ENCODE peak calls at places on chromosome X, in seven cellular contexts. One of them, this sample, is unnamed.

GRCh38 chrX:114127411-114128025 is 456.4 kb upstream of the HTR2C start:
- DNase-seq in IMR-90: no peak
- DNase-seq in mesendoderm: peak
- DNase-seq in H9: peak
- DNase-seq in neuronal stem cell: no peak
- DNase-seq in trophoblast cell: no peak
- DNase-seq in mesenchymal stem cell: no peak
- DNase-seq in this sample: no peak

GRCh38 chrX:48896611-48897011 is 957 bp downstream of the TIMM17B start:
- DNase-seq in IMR-90: no peak
- DNase-seq in mesendoderm: peak
- DNase-seq in H9: no peak
- DNase-seq in neuronal stem cell: no peak
- DNase-seq in trophoblast cell: no peak
- DNase-seq in mesenchymal stem cell: peak
- DNase-seq in this sample: no peak

GRCh38 chrX:13899607-13900006 is 82.7 kb upstream of the GPM6B start:
- DNase-seq in IMR-90: peak
- DNase-seq in mesendoderm: peak
- DNase-seq in H9: no peak
- DNase-seq in neuronal stem cell: no peak
- DNase-seq in trophoblast cell: no peak
- DNase-seq in mesenchymal stem cell: peak
- DNase-seq in this sample: no peak

GRCh38 chrX:20038966-20039365 is 48.1 kb upstream of the BCLAF3 start:
- DNase-seq in IMR-90: no peak
- DNase-seq in mesendoderm: no peak
- DNase-seq in H9: no peak
- DNase-seq in neuronal stem cell: no peak
- DNase-seq in trophoblast cell: no peak
- DNase-seq in mesenchymal stem cell: no peak
- DNase-seq in this sample: no peak

GRCh38 chrX:38220936-38221386 is 290 bp upstream of the SRPX start:
- DNase-seq in IMR-90: peak
- DNase-seq in mesendoderm: no peak
- DNase-seq in H9: no peak
- DNase-seq in neuronal stem cell: peak
- DNase-seq in trophoblast cell: no peak
- DNase-seq in mesenchymal stem cell: peak
- DNase-seq in this sample: no peak

GRCh38 chrX:106980952-106981626 is 18.9 kb downstream of the MORC4 start:
- DNase-seq in IMR-90: no peak
- DNase-seq in mesendoderm: no peak
- DNase-seq in H9: no peak
- DNase-seq in neuronal stem cell: no peak
- DNase-seq in trophoblast cell: no peak
- DNase-seq in mesenchymal stem cell: no peak
- DNase-seq in this sample: no peak

GRCh38 chrX:53362439-53362838 is 60.0 kb downstream of the SMC1A start:
- DNase-seq in IMR-90: no peak
- DNase-seq in mesendoderm: no peak
- DNase-seq in H9: no peak
- DNase-seq in neuronal stem cell: no peak
- DNase-seq in trophoblast cell: no peak
- DNase-seq in mesenchymal stem cell: peak
- DNase-seq in this sample: no peak

GRCh38 chrX:139121616-139122286 is 408.8 kb upstream of the F9 start:
- DNase-seq in IMR-90: no peak
- DNase-seq in mesendoderm: peak
- DNase-seq in H9: no peak
- DNase-seq in neuronal stem cell: no peak
- DNase-seq in trophoblast cell: no peak
- DNase-seq in mesenchymal stem cell: no peak
- DNase-seq in this sample: no peak

GRCh38 chrX:100663651-100664050 is 19.7 kb downstream of the SRPX2 start:
- DNase-seq in IMR-90: no peak
- DNase-seq in mesendoderm: no peak
- DNase-seq in H9: no peak
- DNase-seq in neuronal stem cell: no peak
- DNase-seq in trophoblast cell: no peak
- DNase-seq in mesenchymal stem cell: no peak
- DNase-seq in this sample: no peak

GRCh38 chrX:74453178-74453577 is 31.9 kb downstream of the SLC16A2 start:
- DNase-seq in IMR-90: no peak
- DNase-seq in mesendoderm: no peak
- DNase-seq in H9: no peak
- DNase-seq in neuronal stem cell: no peak
- DNase-seq in trophoblast cell: no peak
- DNase-seq in mesenchymal stem cell: no peak
- DNase-seq in this sample: no peak

GRCh38 chrX:11760958-11761357 is 2.9 kb downstream of the MSL3 start:
- DNase-seq in IMR-90: no peak
- DNase-seq in mesendoderm: no peak
- DNase-seq in H9: no peak
- DNase-seq in neuronal stem cell: no peak
- DNase-seq in trophoblast cell: no peak
- DNase-seq in mesenchymal stem cell: no peak
- DNase-seq in this sample: no peak

GRCh38 chrX:11768039-11768438 is 10.0 kb downstream of the MSL3 start:
- DNase-seq in IMR-90: no peak
- DNase-seq in mesendoderm: no peak
- DNase-seq in H9: no peak
- DNase-seq in neuronal stem cell: no peak
- DNase-seq in trophoblast cell: no peak
- DNase-seq in mesenchymal stem cell: no peak
- DNase-seq in this sample: no peak

GRCh38 chrX:11765449-11765848 is 7.4 kb downstream of the MSL3 start:
- DNase-seq in IMR-90: no peak
- DNase-seq in mesendoderm: no peak
- DNase-seq in H9: no peak
- DNase-seq in neuronal stem cell: no peak
- DNase-seq in trophoblast cell: no peak
- DNase-seq in mesenchymal stem cell: no peak
- DNase-seq in this sample: no peak

GRCh38 chrX:11766487-11766886 is 8.4 kb downstream of the MSL3 start:
- DNase-seq in IMR-90: no peak
- DNase-seq in mesendoderm: no peak
- DNase-seq in H9: no peak
- DNase-seq in neuronal stem cell: no peak
- DNase-seq in trophoblast cell: no peak
- DNase-seq in mesenchymal stem cell: no peak
- DNase-seq in this sample: no peak

GRCh38 chrX:11764602-11765067 is 6.6 kb downstream of the MSL3 start:
- DNase-seq in IMR-90: no peak
- DNase-seq in mesendoderm: no peak
- DNase-seq in H9: no peak
- DNase-seq in neuronal stem cell: no peak
- DNase-seq in trophoblast cell: no peak
- DNase-seq in mesenchymal stem cell: no peak
- DNase-seq in this sample: no peak
- H4K8ac ChIP-seq in IMR-90: no peak
- H4K8ac ChIP-seq in mesendoderm: no peak
- H4K8ac ChIP-seq in H9: no peak
- H4K8ac ChIP-seq in neuronal stem cell: no peak
- H4K8ac ChIP-seq in trophoblast cell: no peak
- H4K8ac ChIP-seq in mesenchymal stem cell: no peak
- H4K8ac ChIP-seq in this sample: no peak

DNA sequence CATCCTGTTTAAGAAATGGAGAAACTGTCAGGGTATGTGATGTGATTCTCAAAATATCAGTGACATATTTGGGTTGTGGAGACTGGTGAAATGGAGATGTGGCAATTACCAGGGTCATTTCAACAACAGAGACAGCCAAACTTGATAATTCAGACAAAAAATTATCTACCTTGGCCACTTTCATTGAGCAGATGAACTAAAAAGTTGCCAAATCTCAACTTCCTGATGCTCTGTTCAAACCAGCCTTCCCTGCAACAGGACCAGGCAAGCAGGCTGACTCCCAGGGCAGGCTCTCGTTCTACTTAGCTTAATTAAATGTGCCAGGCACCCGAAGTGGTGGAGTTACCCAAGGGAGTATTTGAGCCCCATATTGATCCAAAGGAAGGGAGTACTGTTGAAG is 199.6 kb downstream of the AFF2 start:
- DNase-seq in IMR-90: no peak
- DNase-seq in mesendoderm: no peak
- DNase-seq in H9: no peak
- DNase-seq in neuronal stem cell: no peak
- DNase-seq in trophoblast cell: no peak
- DNase-seq in mesenchymal stem cell: no peak
- DNase-seq in this sample: no peak
- H4K8ac ChIP-seq in IMR-90: no peak
- H4K8ac ChIP-seq in mesendoderm: no peak
- H4K8ac ChIP-seq in H9: no peak
- H4K8ac ChIP-seq in neuronal stem cell: no peak
- H4K8ac ChIP-seq in trophoblast cell: no peak
- H4K8ac ChIP-seq in mesenchymal stem cell: no peak
- H4K8ac ChIP-seq in this sample: no peak

DNA sequence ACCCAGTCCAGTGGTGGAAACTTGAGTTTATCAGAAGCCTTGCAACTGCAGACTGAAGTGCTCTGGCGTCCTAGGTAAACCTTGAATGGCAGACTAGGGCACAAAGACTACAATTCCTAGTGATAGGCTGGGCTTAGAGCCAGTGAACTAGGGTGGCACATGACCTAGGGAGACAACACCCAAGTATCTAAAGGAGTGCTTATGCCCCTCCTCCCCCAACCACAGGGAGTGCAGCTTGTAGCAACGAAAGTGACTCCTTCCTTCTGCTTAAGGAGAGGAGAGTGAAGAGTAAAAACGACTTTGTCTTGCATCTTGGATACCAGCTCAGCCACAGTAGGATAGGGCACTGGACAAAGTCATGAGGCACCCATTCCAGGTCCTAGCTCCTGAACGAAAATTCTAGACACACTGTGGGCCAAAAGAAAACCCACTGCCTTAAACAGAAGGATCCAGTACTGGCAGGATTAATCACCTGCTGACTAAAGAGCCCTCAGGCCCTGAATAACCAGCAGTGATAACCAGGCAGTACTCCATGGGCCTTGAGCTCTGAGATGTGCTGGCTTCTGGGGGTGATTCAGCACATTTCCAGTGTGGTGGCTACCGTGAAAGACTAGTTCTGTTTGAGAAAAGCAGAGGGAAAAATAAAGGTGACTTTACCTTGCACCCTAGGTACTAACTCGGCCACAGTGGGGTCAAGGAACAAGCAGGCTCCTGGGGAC is 58.7 kb upstream of the STARD8 start:
- DNase-seq in IMR-90: peak
- DNase-seq in mesendoderm: no peak
- DNase-seq in H9: no peak
- DNase-seq in neuronal stem cell: no peak
- DNase-seq in trophoblast cell: peak
- DNase-seq in mesenchymal stem cell: no peak
- DNase-seq in this sample: no peak
- H4K8ac ChIP-seq in IMR-90: no peak
- H4K8ac ChIP-seq in mesendoderm: no peak
- H4K8ac ChIP-seq in H9: no peak
- H4K8ac ChIP-seq in neuronal stem cell: no peak
- H4K8ac ChIP-seq in trophoblast cell: no peak
- H4K8ac ChIP-seq in mesenchymal stem cell: no peak
- H4K8ac ChIP-seq in this sample: no peak

GRCh38 chrX:72666451-72666850 is 47.7 kb downstream of the PHKA1 start:
- DNase-seq in IMR-90: peak
- DNase-seq in mesendoderm: no peak
- DNase-seq in H9: no peak
- DNase-seq in neuronal stem cell: no peak
- DNase-seq in trophoblast cell: no peak
- DNase-seq in mesenchymal stem cell: no peak
- DNase-seq in this sample: no peak
- H4K8ac ChIP-seq in IMR-90: no peak
- H4K8ac ChIP-seq in mesendoderm: no peak
- H4K8ac ChIP-seq in H9: no peak
- H4K8ac ChIP-seq in neuronal stem cell: no peak
- H4K8ac ChIP-seq in trophoblast cell: no peak
- H4K8ac ChIP-seq in mesenchymal stem cell: no peak
- H4K8ac ChIP-seq in this sample: no peak

This sample was measured in H1.